ENCODE peak calls at places on chromosomes 4 and X, in nine cellular contexts. M is NCI-H2171 treated with DMSO at 0.1 percent for 48 hours, U is iPS DF 6.9, V is GM23248, L is fibroblast of the aortic adventitia, N is right atrium auricular region, A is uterus, G is EL, T is HT-29. H is an unnamed sample.

GRCh38 chr4:118033148-118034060 is 882 bp upstream of the NDST3 start:
- DNase-seq in M (peak; percentile 53), U (no peak), V (peak; percentile 48), L (peak; percentile 13), N (no peak), A (no peak), G (peak; percentile 47), T (no peak), H (peak; percentile 40)

GRCh38 chrX:9662148-9662547 is 103.5 kb downstream of the GPR143 start:
- DNase-seq in M (no peak), U (no peak), V (peak; percentile 67), L (peak; percentile 13), N (no peak), A (no peak), G (peak; percentile 87), T (no peak), H (no peak)

GRCh38 chr4:105544517-105544916 is 7.9 kb upstream of the ARHGEF38 start:
- DNase-seq in M (no peak), U (no peak), V (no peak), L (no peak), N (no peak), A (no peak), G (no peak), T (no peak), H (no peak)

GRCh38 chr4:71732706-71733105 is 51.2 kb downstream of the GC start:
- DNase-seq in M (peak; percentile 37), U (no peak), V (peak; percentile 70), L (peak; percentile 54), N (no peak), A (no peak), G (peak; percentile 27), T (peak; percentile 53), H (peak; percentile 40)

GRCh38 chr4:115190529-115190928 is 77.1 kb upstream of the NDST4 start:
- DNase-seq in M (no peak), U (no peak), V (no peak), L (no peak), N (no peak), A (no peak), G (no peak), T (no peak), H (no peak)

GRCh38 chrX:153828723-153829548 is 1.4 kb downstream of the PDZD4 start:
- DNase-seq in M (no peak), U (no peak), V (peak; percentile 6), L (no peak), N (no peak), A (peak; percentile 19), G (peak; percentile 25), T (no peak), H (no peak)

GRCh38 chrX:39508300-39508692 is 589.5 kb downstream of the BCOR start:
- DNase-seq in M (no peak), U (no peak), V (no peak), L (no peak), N (no peak), A (no peak), G (no peak), T (no peak), H (no peak)

GRCh38 chrX:332496-332860 is 13.9 kb upstream of the GTPBP6 start:
- DNase-seq in M (no peak), U (no peak), V (no peak), L (no peak), N (no peak), A (no peak), G (no peak), T (no peak), H (no peak)

GRCh38 chrX:17024896-17025295 is 78.4 kb downstream of the REPS2 start:
- DNase-seq in M (peak; percentile 84), U (no peak), V (no peak), L (no peak), N (no peak), A (no peak), G (no peak), T (peak; percentile 63), H (no peak)

GRCh38 chr4:184617611-184618196 is 31.5 kb downstream of the CASP3 start:
- DNase-seq in M (no peak), U (no peak), V (no peak), L (peak; percentile 84), N (no peak), A (no peak), G (no peak), T (no peak), H (no peak)

GRCh38 chr4:153151535-153152452 is 52.4 kb upstream of the TRIM2 start:
- DNase-seq in M (peak; percentile 81), U (no peak), V (peak; percentile 45), L (peak; percentile 43), N (no peak), A (peak; percentile 42), G (no peak), T (peak; percentile 43), H (no peak)

GRCh38 chrX:57453901-57454300 is 137.9 kb upstream of the ZXDB start:
- DNase-seq in M (peak; percentile 14), U (peak; percentile 1), V (peak; percentile 48), L (peak; percentile 11), N (no peak), A (no peak), G (peak; percentile 7), T (peak; percentile 47), H (peak; percentile 38)

GRCh38 chrX:15173411-15173810 is 96.5 kb downstream of the ASB9 start:
- DNase-seq in M (no peak), U (no peak), V (no peak), L (no peak), N (no peak), A (no peak), G (no peak), T (no peak), H (no peak)

GRCh38 chrX:20230406-20230805 is 36.3 kb downstream of the RPS6KA3 start:
- DNase-seq in M (no peak), U (no peak), V (no peak), L (no peak), N (no peak), A (no peak), G (no peak), T (no peak), H (no peak)

GRCh38 chrX:153438522-153438921 is 7.3 kb downstream of the TREX2 start:
- DNase-seq in M (no peak), U (no peak), V (peak; percentile 49), L (peak; percentile 47), N (no peak), A (no peak), G (peak; percentile 8), T (peak; percentile 39), H (peak; percentile 56)

GRCh38 chr4:23770011-23770410 is 119.8 kb downstream of the PPARGC1A start:
- DNase-seq in M (no peak), U (no peak), V (peak; percentile 2), L (no peak), N (no peak), A (no peak), G (peak; percentile 18), T (no peak), H (no peak)

GRCh38 chrX:71282514-71283408 is 674 bp upstream of the NONO start:
- DNase-seq in M (no peak), U (no peak), V (peak; percentile 73), L (no peak), N (no peak), A (no peak), G (no peak), T (peak; percentile 43), H (no peak)

GRCh38 chr4:141039156-141039555 is 94.1 kb downstream of the RNF150 start:
- DNase-seq in M (no peak), U (no peak), V (no peak), L (no peak), N (no peak), A (no peak), G (no peak), T (no peak), H (no peak)

GRCh38 chr4:109011241-109012031 is 248.6 kb upstream of the ETNPPL start:
- DNase-seq in M (no peak), U (no peak), V (no peak), L (no peak), N (no peak), A (no peak), G (no peak), T (no peak), H (no peak)

GRCh38 chrX:6226053-6226645 is 2.5 kb downstream of the NLGN4X start:
- DNase-seq in M (peak; percentile 15), U (no peak), V (no peak), L (no peak), N (no peak), A (no peak), G (no peak), T (no peak), H (no peak)

GRCh38 chr4:73452953-73453700 is 17.1 kb downstream of the AFP start:
- DNase-seq in M (no peak), U (no peak), V (no peak), L (peak; percentile 42), N (no peak), A (no peak), G (no peak), T (no peak), H (no peak)

GRCh38 chrX:54891573-54891972 is 29.1 kb upstream of the TRO start:
- DNase-seq in M (no peak), U (peak; percentile 2), V (peak; percentile 52), L (peak; percentile 53), N (no peak), A (no peak), G (peak; percentile 18), T (peak; percentile 54), H (peak; percentile 70)

GRCh38 chr4:74397748-74398426 is 32.9 kb downstream of the EREG start:
- DNase-seq in M (no peak), U (no peak), V (peak; percentile 16), L (peak; percentile 41), N (no peak), A (no peak), G (peak; percentile 21), T (no peak), H (no peak)

GRCh38 chr4:8080754-8081065 is 77.9 kb downstream of the ABLIM2 start:
- DNase-seq in M (no peak), U (no peak), V (no peak), L (no peak), N (no peak), A (no peak), G (no peak), T (no peak), H (no peak)

GRCh38 chrX:20388594-20388993 is 121.9 kb upstream of the RPS6KA3 start:
- DNase-seq in M (no peak), U (no peak), V (no peak), L (peak; percentile 27), N (no peak), A (no peak), G (no peak), T (no peak), H (no peak)

GRCh38 chrX:138711399-138712347 is at the start of gene FGF13:
- DNase-seq in M (no peak), U (peak; percentile 27), V (peak; percentile 44), L (no peak), N (no peak), A (peak; percentile 40), G (no peak), T (no peak), H (peak; percentile 57)

GRCh38 chr4:122890142-122890769 is 32.1 kb downstream of the NUDT6 start:
- DNase-seq in M (no peak), U (no peak), V (no peak), L (peak; percentile 94), N (no peak), A (no peak), G (no peak), T (peak; percentile 25), H (no peak)

GRCh38 chrX:85115252-85115651 is 111.6 kb downstream of the APOOL start:
- DNase-seq in M (no peak), U (no peak), V (no peak), L (no peak), N (no peak), A (no peak), G (no peak), T (no peak), H (no peak)

GRCh38 chr4:40316782-40317635 is 18.1 kb upstream of the CHRNA9 start:
- DNase-seq in M (no peak), U (peak; percentile 64), V (peak; percentile 96), L (peak; percentile 98), N (no peak), A (peak; percentile 59), G (peak; percentile 88), T (peak; percentile 89), H (peak; percentile 83)

GRCh38 chrX:31258163-31258562 is 186.3 kb upstream of the FTHL17 start:
- DNase-seq in M (no peak), U (no peak), V (no peak), L (no peak), N (no peak), A (no peak), G (no peak), T (peak; percentile 1), H (no peak)

GRCh38 chr4:8191136-8191747 is 7.8 kb upstream of the SH3TC1 start:
- DNase-seq in M (no peak), U (no peak), V (no peak), L (peak; percentile 25), N (peak; percentile 89), A (peak; percentile 32), G (peak; percentile 84), T (no peak), H (peak; percentile 42)